ENCODE peak calls at places on chromosome 19, in ten cellular contexts. One of them, this sample, is unnamed.

GRCh38 chr19:11382898-11383705 is 1.0 kb downstream of the EPOR start:
- DNase-seq in brain microvascular endothelial cell: no peak
- DNase-seq in astrocyte of the spinal cord: no peak
- DNase-seq in lower leg skin: no peak
- DNase-seq in prostate gland: no peak
- DNase-seq in CD8-positive, alpha-beta T cell: no peak
- DNase-seq in psoas muscle: peak; percentile 71
- DNase-seq in HFF-Myc: no peak
- DNase-seq in body of pancreas: peak; percentile 65
- DNase-seq in PC-9: peak; percentile 61
- DNase-seq in this sample: peak; percentile 45

GRCh38 chr19:33350538-33351309 is 22.8 kb upstream of the CEBPG start:
- DNase-seq in brain microvascular endothelial cell: peak; percentile 59
- DNase-seq in psoas muscle: peak; percentile 72
- DNase-seq in prostate gland: peak; percentile 60
- DNase-seq in lower leg skin: peak; percentile 85
- DNase-seq in astrocyte of the spinal cord: peak; percentile 35
- DNase-seq in PC-9: peak; percentile 16
- DNase-seq in CD8-positive, alpha-beta T cell: no peak
- DNase-seq in HFF-Myc: no peak
- DNase-seq in body of pancreas: no peak
- DNase-seq in this sample: no peak

GRCh38 chr19:19651076-19651475 is 7.6 kb upstream of the GMIP start:
- DNase-seq in brain microvascular endothelial cell: no peak
- DNase-seq in CD8-positive, alpha-beta T cell: no peak
- DNase-seq in psoas muscle: no peak
- DNase-seq in body of pancreas: no peak
- DNase-seq in prostate gland: no peak
- DNase-seq in lower leg skin: no peak
- DNase-seq in astrocyte of the spinal cord: no peak
- DNase-seq in PC-9: no peak
- DNase-seq in HFF-Myc: no peak
- DNase-seq in this sample: peak; percentile 64

GRCh38 chr19:16168465-16169081 is 4.8 kb downstream of the CIB3 start:
- DNase-seq in CD8-positive, alpha-beta T cell: no peak
- DNase-seq in lower leg skin: no peak
- DNase-seq in astrocyte of the spinal cord: no peak
- DNase-seq in PC-9: no peak
- DNase-seq in body of pancreas: no peak
- DNase-seq in psoas muscle: no peak
- DNase-seq in prostate gland: no peak
- DNase-seq in brain microvascular endothelial cell: peak; percentile 54
- DNase-seq in HFF-Myc: no peak
- DNase-seq in this sample: no peak

GRCh38 chr19:11848594-11849263 is at the start of gene ZNF439:
- DNase-seq in PC-9: peak; percentile 61
- DNase-seq in HFF-Myc: no peak
- DNase-seq in astrocyte of the spinal cord: peak; percentile 47
- DNase-seq in prostate gland: peak; percentile 92
- DNase-seq in lower leg skin: peak; percentile 89
- DNase-seq in psoas muscle: peak; percentile 89
- DNase-seq in brain microvascular endothelial cell: peak; percentile 67
- DNase-seq in body of pancreas: peak; percentile 88
- DNase-seq in CD8-positive, alpha-beta T cell: peak; percentile 85
- DNase-seq in this sample: peak; percentile 91

GRCh38 chr19:28063702-28064101 is 1149.2 kb downstream of the UQCRFS1 start:
- DNase-seq in prostate gland: no peak
- DNase-seq in brain microvascular endothelial cell: no peak
- DNase-seq in astrocyte of the spinal cord: no peak
- DNase-seq in HFF-Myc: no peak
- DNase-seq in lower leg skin: no peak
- DNase-seq in psoas muscle: no peak
- DNase-seq in body of pancreas: no peak
- DNase-seq in CD8-positive, alpha-beta T cell: no peak
- DNase-seq in PC-9: no peak
- DNase-seq in this sample: no peak

GRCh38 chr19:27793128-27793643 is 1419.8 kb downstream of the UQCRFS1 start:
- DNase-seq in body of pancreas: peak; percentile 72
- DNase-seq in PC-9: peak; percentile 84
- DNase-seq in HFF-Myc: peak; percentile 77
- DNase-seq in lower leg skin: peak; percentile 75
- DNase-seq in psoas muscle: peak; percentile 86
- DNase-seq in brain microvascular endothelial cell: peak; percentile 68
- DNase-seq in astrocyte of the spinal cord: peak; percentile 85
- DNase-seq in prostate gland: peak; percentile 84
- DNase-seq in CD8-positive, alpha-beta T cell: peak; percentile 48
- DNase-seq in this sample: peak; percentile 55

GRCh38 chr19:49975051-49975450 is 14.1 kb upstream of the SIGLEC11 start:
- DNase-seq in CD8-positive, alpha-beta T cell: no peak
- DNase-seq in brain microvascular endothelial cell: no peak
- DNase-seq in HFF-Myc: no peak
- DNase-seq in lower leg skin: no peak
- DNase-seq in prostate gland: no peak
- DNase-seq in psoas muscle: peak; percentile 29
- DNase-seq in body of pancreas: no peak
- DNase-seq in PC-9: no peak
- DNase-seq in astrocyte of the spinal cord: no peak
- DNase-seq in this sample: no peak

GRCh38 chr19:35290381-35291135 is 1.4 kb upstream of the MAG start:
- DNase-seq in astrocyte of the spinal cord: no peak
- DNase-seq in lower leg skin: no peak
- DNase-seq in CD8-positive, alpha-beta T cell: no peak
- DNase-seq in brain microvascular endothelial cell: no peak
- DNase-seq in PC-9: no peak
- DNase-seq in body of pancreas: no peak
- DNase-seq in prostate gland: no peak
- DNase-seq in psoas muscle: no peak
- DNase-seq in HFF-Myc: no peak
- DNase-seq in this sample: no peak

GRCh38 chr19:42442833-42443232 is at the start of gene CXCL17:
- DNase-seq in lower leg skin: no peak
- DNase-seq in brain microvascular endothelial cell: no peak
- DNase-seq in astrocyte of the spinal cord: no peak
- DNase-seq in PC-9: no peak
- DNase-seq in HFF-Myc: no peak
- DNase-seq in psoas muscle: no peak
- DNase-seq in CD8-positive, alpha-beta T cell: no peak
- DNase-seq in prostate gland: peak; percentile 51
- DNase-seq in body of pancreas: peak; percentile 52
- DNase-seq in this sample: no peak

DNA sequence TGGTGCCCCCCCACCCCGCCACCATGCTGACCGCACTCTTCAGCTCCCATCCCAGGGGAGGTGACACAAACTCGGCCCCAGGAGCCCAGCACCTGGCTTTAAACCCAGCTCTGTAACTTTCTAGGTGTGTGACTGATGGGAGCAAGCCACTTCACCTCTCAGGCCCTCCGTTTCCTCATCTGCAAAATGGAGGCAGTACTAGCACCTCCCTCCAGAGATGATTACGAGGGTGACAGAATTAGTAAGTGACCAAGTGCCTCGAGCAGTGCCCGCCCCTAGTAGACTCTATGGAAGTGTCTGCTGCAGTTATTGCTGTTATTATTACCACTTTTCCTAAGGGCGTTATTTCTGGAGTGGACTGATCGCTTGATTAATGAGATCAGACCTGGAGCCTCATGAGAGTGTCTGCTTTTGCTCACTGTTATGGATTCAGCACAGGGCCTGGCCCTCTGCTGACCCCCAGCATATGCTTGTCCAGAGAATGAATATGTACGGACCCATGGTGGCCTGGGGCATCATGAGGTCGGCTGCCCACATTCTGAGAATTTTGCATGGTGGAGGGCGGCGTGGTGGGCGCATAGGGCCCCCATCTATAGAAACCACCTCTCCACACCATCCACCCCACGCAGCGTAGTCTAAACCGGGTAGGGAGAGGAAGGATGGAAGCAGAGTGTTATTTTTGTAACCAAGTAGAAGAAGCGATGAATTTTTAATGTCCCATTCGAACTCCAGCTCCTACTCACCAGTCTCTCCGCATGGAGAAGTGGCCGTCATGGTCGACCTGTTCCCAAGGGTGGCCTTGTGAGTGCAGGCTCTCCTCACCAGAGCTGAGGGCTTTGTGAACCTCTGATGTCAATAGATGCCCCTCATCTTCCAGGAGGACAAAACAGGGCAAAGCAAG is 48.2 kb downstream of the CAPN12 start:
- DNase-seq in prostate gland: no peak
- DNase-seq in lower leg skin: no peak
- DNase-seq in body of pancreas: no peak
- DNase-seq in brain microvascular endothelial cell: no peak
- DNase-seq in astrocyte of the spinal cord: no peak
- DNase-seq in PC-9: no peak
- DNase-seq in CD8-positive, alpha-beta T cell: no peak
- DNase-seq in psoas muscle: no peak
- DNase-seq in HFF-Myc: no peak
- DNase-seq in this sample: no peak
- H3K4me3 ChIP-seq in prostate gland: no peak overlapping the region
- H3K4me3 ChIP-seq in lower leg skin: no peak overlapping the region
- H3K4me3 ChIP-seq in body of pancreas: no peak overlapping the region
- H3K4me3 ChIP-seq in brain microvascular endothelial cell: no peak overlapping the region
- H3K4me3 ChIP-seq in astrocyte of the spinal cord: no peak overlapping the region
- H3K4me3 ChIP-seq in PC-9: no peak overlapping the region
- H3K4me3 ChIP-seq in CD8-positive, alpha-beta T cell: no peak overlapping the region
- H3K4me3 ChIP-seq in psoas muscle: no peak overlapping the region
- H3K4me3 ChIP-seq in HFF-Myc: no peak overlapping the region
- H3K4me3 ChIP-seq in this sample: no peak overlapping the region

DNA sequence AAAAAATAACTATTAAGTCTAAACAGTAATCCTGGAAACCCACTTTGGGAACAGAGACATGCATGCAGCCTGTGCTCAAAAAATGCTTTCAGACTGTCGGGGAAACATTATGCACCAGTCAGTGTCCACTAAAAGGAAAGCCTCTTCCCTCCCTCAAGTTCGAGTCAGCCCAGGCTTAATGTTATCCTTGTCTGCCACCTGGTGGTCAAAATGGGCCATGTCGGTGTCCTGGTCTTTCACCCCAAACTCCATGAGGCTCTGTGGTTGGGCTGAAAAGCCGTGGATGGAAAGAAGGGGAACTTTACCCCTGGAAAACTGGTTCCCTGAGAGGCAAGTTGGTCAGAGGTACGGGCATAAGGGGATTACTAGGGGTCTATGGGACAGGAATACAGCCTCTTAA is 88.4 kb upstream of the ZNF492 start:
- DNase-seq in PC-9: peak; percentile 37
- DNase-seq in CD8-positive, alpha-beta T cell: no peak
- DNase-seq in lower leg skin: no peak
- DNase-seq in prostate gland: no peak
- DNase-seq in HFF-Myc: peak; percentile 0
- DNase-seq in body of pancreas: peak; percentile 73
- DNase-seq in astrocyte of the spinal cord: no peak
- DNase-seq in brain microvascular endothelial cell: no peak
- DNase-seq in psoas muscle: no peak
- DNase-seq in this sample: peak; percentile 30
- TF ChIP-seq CTCF in PC-9: peak; percentile 76
- TF ChIP-seq CTCF in CD8-positive, alpha-beta T cell: no peak
- TF ChIP-seq CTCF in lower leg skin: no peak
- TF ChIP-seq CTCF in prostate gland: peak; percentile 9
- TF ChIP-seq CTCF in HFF-Myc: peak; percentile 37
- TF ChIP-seq CTCF in body of pancreas: peak; percentile 76
- TF ChIP-seq CTCF in astrocyte of the spinal cord: no peak
- TF ChIP-seq CTCF in brain microvascular endothelial cell: peak; percentile 38
- TF ChIP-seq CTCF in psoas muscle: peak; percentile 29
- TF ChIP-seq CTCF in this sample: peak; percentile 55

GRCh38 chr19:40822161-40822560 is 23.2 kb downstream of the EGLN2 start:
- DNase-seq in CD8-positive, alpha-beta T cell: no peak
- DNase-seq in brain microvascular endothelial cell: no peak
- DNase-seq in prostate gland: no peak
- DNase-seq in PC-9: no peak
- DNase-seq in psoas muscle: no peak
- DNase-seq in lower leg skin: no peak
- DNase-seq in astrocyte of the spinal cord: no peak
- DNase-seq in HFF-Myc: no peak
- DNase-seq in body of pancreas: peak; percentile 14
- DNase-seq in this sample: no peak
- H3K4me3 ChIP-seq in CD8-positive, alpha-beta T cell: no peak overlapping the region
- H3K4me3 ChIP-seq in brain microvascular endothelial cell: no peak overlapping the region
- H3K4me3 ChIP-seq in prostate gland: no peak overlapping the region
- H3K4me3 ChIP-seq in PC-9: no peak overlapping the region
- H3K4me3 ChIP-seq in psoas muscle: no peak overlapping the region
- H3K4me3 ChIP-seq in lower leg skin: no peak overlapping the region
- H3K4me3 ChIP-seq in astrocyte of the spinal cord: no peak overlapping the region
- H3K4me3 ChIP-seq in HFF-Myc: no peak overlapping the region
- H3K4me3 ChIP-seq in body of pancreas: no peak overlapping the region
- H3K4me3 ChIP-seq in this sample: no peak overlapping the region

GRCh38 chr19:17385878-17386611 is 8.0 kb downstream of the CCDC194 start:
- DNase-seq in astrocyte of the spinal cord: peak; percentile 54
- DNase-seq in HFF-Myc: no peak
- DNase-seq in body of pancreas: peak; percentile 56
- DNase-seq in brain microvascular endothelial cell: peak; percentile 35
- DNase-seq in psoas muscle: peak; percentile 82
- DNase-seq in PC-9: peak; percentile 55
- DNase-seq in prostate gland: no peak
- DNase-seq in CD8-positive, alpha-beta T cell: peak; percentile 40
- DNase-seq in lower leg skin: no peak
- DNase-seq in this sample: peak; percentile 72
- TF ChIP-seq CTCF in astrocyte of the spinal cord: peak; percentile 95
- TF ChIP-seq CTCF in HFF-Myc: peak; percentile 96
- TF ChIP-seq CTCF in body of pancreas: peak; percentile 74
- TF ChIP-seq CTCF in brain microvascular endothelial cell: peak; percentile 98
- TF ChIP-seq CTCF in psoas muscle: peak; percentile 89
- TF ChIP-seq CTCF in PC-9: peak; percentile 97
- TF ChIP-seq CTCF in prostate gland: peak; percentile 72
- TF ChIP-seq CTCF in CD8-positive, alpha-beta T cell: peak; percentile 88
- TF ChIP-seq CTCF in lower leg skin: no peak
- TF ChIP-seq CTCF in this sample: peak; percentile 93

DNA sequence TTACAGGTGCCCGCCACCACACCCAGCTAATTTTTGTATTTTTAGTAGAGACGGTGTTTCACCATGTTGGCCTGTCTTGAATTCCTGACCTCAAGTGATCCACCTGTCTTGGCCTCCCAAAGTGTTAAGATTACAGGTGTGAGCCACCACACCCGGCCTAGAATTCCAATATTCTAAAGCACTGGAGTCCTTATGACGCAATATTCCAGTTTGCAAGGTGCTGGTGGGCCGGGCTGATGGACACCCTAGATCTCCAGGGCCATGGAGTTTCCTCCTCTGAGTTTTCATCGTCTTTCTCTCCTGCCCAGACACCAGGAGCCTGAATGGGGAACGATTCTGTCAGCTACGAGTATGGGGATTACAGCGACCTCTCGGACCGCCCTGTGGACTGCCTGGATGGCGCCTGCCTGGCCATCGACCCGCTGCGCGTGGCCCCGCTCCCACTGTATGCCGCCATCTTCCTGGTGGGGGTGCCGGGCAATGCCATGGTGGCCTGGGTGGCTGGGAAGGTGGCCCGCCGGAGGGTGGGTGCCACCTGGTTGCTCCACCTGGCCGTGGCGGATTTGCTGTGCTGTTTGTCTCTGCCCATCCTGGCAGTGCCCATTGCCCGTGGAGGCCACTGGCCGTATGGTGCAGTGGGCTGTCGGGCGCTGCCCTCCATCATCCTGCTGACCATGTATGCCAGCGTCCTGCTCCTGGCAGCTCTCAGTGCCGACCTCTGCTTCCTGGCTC is 8.5 kb upstream of the DHX34 start:
- DNase-seq in body of pancreas: no peak
- DNase-seq in CD8-positive, alpha-beta T cell: no peak
- DNase-seq in psoas muscle: no peak
- DNase-seq in prostate gland: no peak
- DNase-seq in HFF-Myc: no peak
- DNase-seq in PC-9: no peak
- DNase-seq in astrocyte of the spinal cord: no peak
- DNase-seq in lower leg skin: no peak
- DNase-seq in brain microvascular endothelial cell: no peak
- DNase-seq in this sample: no peak
- H3K4me3 ChIP-seq in body of pancreas: no peak overlapping the region
- H3K4me3 ChIP-seq in CD8-positive, alpha-beta T cell: no peak overlapping the region
- H3K4me3 ChIP-seq in psoas muscle: no peak overlapping the region
- H3K4me3 ChIP-seq in prostate gland: no peak overlapping the region
- H3K4me3 ChIP-seq in HFF-Myc: no peak overlapping the region
- H3K4me3 ChIP-seq in PC-9: no peak overlapping the region
- H3K4me3 ChIP-seq in astrocyte of the spinal cord: no peak overlapping the region
- H3K4me3 ChIP-seq in lower leg skin: no peak overlapping the region
- H3K4me3 ChIP-seq in brain microvascular endothelial cell: no peak overlapping the region
- H3K4me3 ChIP-seq in this sample: no peak overlapping the region

This sample was measured in heart right ventricle.